ENCODE peak calls at places on chromosome 1, in six cellular contexts. One of them, this sample, is unnamed.

GRCh38 chr1:58874757-58875755 is 91.2 kb upstream of the JUN start:
- DNase-seq in heart left ventricle: no peak
- DNase-seq in kidney: peak; percentile 81
- DNase-seq in PC-3: peak; percentile 27
- DNase-seq in upper lobe of left lung: no peak
- DNase-seq in fibroblast of lung: peak; percentile 67
- DNase-seq in this sample: no peak

GRCh38 chr1:247118946-247119446 is 14.8 kb upstream of the ZNF669 start:
- DNase-seq in heart left ventricle: no peak
- DNase-seq in kidney: no peak
- DNase-seq in PC-3: peak; percentile 45
- DNase-seq in upper lobe of left lung: no peak
- DNase-seq in fibroblast of lung: peak; percentile 21
- DNase-seq in this sample: no peak

GRCh38 chr1:11957891-11958290 is 22.4 kb upstream of the MFN2 start:
- DNase-seq in heart left ventricle: no peak
- DNase-seq in kidney: no peak
- DNase-seq in PC-3: no peak
- DNase-seq in upper lobe of left lung: no peak
- DNase-seq in fibroblast of lung: no peak
- DNase-seq in this sample: no peak

GRCh38 chr1:183711691-183712401 is 58.7 kb upstream of the APOBEC4 start:
- DNase-seq in heart left ventricle: peak; percentile 43
- DNase-seq in kidney: no peak
- DNase-seq in PC-3: no peak
- DNase-seq in upper lobe of left lung: no peak
- DNase-seq in fibroblast of lung: peak; percentile 14
- DNase-seq in this sample: no peak

GRCh38 chr1:226526801-226527595 is 21.6 kb upstream of the STUM start:
- DNase-seq in heart left ventricle: peak; percentile 36
- DNase-seq in kidney: no peak
- DNase-seq in PC-3: peak; percentile 65
- DNase-seq in upper lobe of left lung: peak; percentile 38
- DNase-seq in fibroblast of lung: peak; percentile 21
- DNase-seq in this sample: no peak

GRCh38 chr1:40944326-40944725 is 35.2 kb upstream of the CTPS1 start:
- DNase-seq in heart left ventricle: no peak
- DNase-seq in kidney: no peak
- DNase-seq in PC-3: peak; percentile 64
- DNase-seq in upper lobe of left lung: no peak
- DNase-seq in fibroblast of lung: peak; percentile 94
- DNase-seq in this sample: no peak

GRCh38 chr1:212285685-212286436 is 651 bp downstream of the PPP2R5A start:
- DNase-seq in heart left ventricle: peak; percentile 68
- DNase-seq in kidney: peak; percentile 91
- DNase-seq in PC-3: peak; percentile 68
- DNase-seq in upper lobe of left lung: peak; percentile 93
- DNase-seq in fibroblast of lung: peak; percentile 38
- DNase-seq in this sample: peak; percentile 63

GRCh38 chr1:41474490-41475271 is 9.8 kb downstream of the EDN2 start:
- DNase-seq in heart left ventricle: no peak
- DNase-seq in kidney: peak; percentile 86
- DNase-seq in PC-3: no peak
- DNase-seq in upper lobe of left lung: peak; percentile 85
- DNase-seq in fibroblast of lung: no peak
- DNase-seq in this sample: no peak

GRCh38 chr1:98929456-98929855 is 75.2 kb downstream of the PLPPR5 start:
- DNase-seq in heart left ventricle: no peak
- DNase-seq in kidney: no peak
- DNase-seq in PC-3: no peak
- DNase-seq in upper lobe of left lung: no peak
- DNase-seq in fibroblast of lung: no peak
- DNase-seq in this sample: no peak

GRCh38 chr1:232127190-232127589 is 500.6 kb downstream of the DISC1 start:
- DNase-seq in heart left ventricle: no peak
- DNase-seq in kidney: no peak
- DNase-seq in PC-3: peak; percentile 94
- DNase-seq in upper lobe of left lung: no peak
- DNase-seq in fibroblast of lung: peak; percentile 72
- DNase-seq in this sample: no peak

GRCh38 chr1:18373882-18374493 is 106.7 kb upstream of the KLHDC7A start:
- DNase-seq in heart left ventricle: no peak
- DNase-seq in kidney: no peak
- DNase-seq in PC-3: no peak
- DNase-seq in upper lobe of left lung: peak; percentile 36
- DNase-seq in fibroblast of lung: no peak
- DNase-seq in this sample: no peak

GRCh38 chr1:36097693-36098585 is 9.2 kb downstream of the ADPRS start:
- DNase-seq in heart left ventricle: no peak
- DNase-seq in kidney: no peak
- DNase-seq in PC-3: no peak
- DNase-seq in upper lobe of left lung: peak; percentile 73
- DNase-seq in fibroblast of lung: no peak
- DNase-seq in this sample: no peak

GRCh38 chr1:24642481-24643361 is at the start of gene SRRM1:
- DNase-seq in heart left ventricle: peak; percentile 100
- DNase-seq in kidney: peak; percentile 100
- DNase-seq in PC-3: peak; percentile 99
- DNase-seq in upper lobe of left lung: peak; percentile 100
- DNase-seq in fibroblast of lung: peak; percentile 100
- DNase-seq in this sample: peak; percentile 100
- TF ChIP-seq CTCF in heart left ventricle: no peak
- TF ChIP-seq CTCF in kidney: peak; percentile 10
- TF ChIP-seq CTCF in PC-3: no peak
- TF ChIP-seq CTCF in upper lobe of left lung: peak; percentile 43
- TF ChIP-seq CTCF in fibroblast of lung: no peak
- TF ChIP-seq CTCF in this sample: no peak

DNA sequence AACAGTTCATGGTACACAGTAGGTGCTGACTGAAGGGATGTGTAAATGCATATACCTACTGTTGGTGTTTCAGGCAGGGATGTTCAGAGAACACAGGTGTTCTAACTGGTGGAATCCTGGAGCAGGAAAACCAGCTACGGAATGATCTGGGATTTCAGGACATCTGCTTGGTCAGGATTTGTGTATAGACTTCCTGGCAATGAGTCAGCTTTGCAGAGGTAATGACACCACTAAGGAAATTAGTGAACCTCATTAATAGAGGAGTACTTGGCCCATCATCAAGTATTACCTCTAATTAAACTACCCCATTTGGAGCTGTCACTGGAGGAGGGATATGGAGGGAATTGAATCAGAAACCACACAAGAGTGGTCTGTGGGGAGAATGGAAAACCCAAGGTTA is 7.3 kb downstream of the MRPL37 start:
- DNase-seq in heart left ventricle: no peak
- DNase-seq in kidney: no peak
- DNase-seq in PC-3: no peak
- DNase-seq in upper lobe of left lung: no peak
- DNase-seq in fibroblast of lung: no peak
- DNase-seq in this sample: no peak
- H3K27ac ChIP-seq in heart left ventricle: no peak overlapping the region
- H3K27ac ChIP-seq in kidney: no peak overlapping the region
- H3K27ac ChIP-seq in PC-3: no peak overlapping the region
- H3K27ac ChIP-seq in upper lobe of left lung: no peak overlapping the region
- H3K27ac ChIP-seq in fibroblast of lung: no peak overlapping the region
- H3K27ac ChIP-seq in this sample: no peak overlapping the region

DNA sequence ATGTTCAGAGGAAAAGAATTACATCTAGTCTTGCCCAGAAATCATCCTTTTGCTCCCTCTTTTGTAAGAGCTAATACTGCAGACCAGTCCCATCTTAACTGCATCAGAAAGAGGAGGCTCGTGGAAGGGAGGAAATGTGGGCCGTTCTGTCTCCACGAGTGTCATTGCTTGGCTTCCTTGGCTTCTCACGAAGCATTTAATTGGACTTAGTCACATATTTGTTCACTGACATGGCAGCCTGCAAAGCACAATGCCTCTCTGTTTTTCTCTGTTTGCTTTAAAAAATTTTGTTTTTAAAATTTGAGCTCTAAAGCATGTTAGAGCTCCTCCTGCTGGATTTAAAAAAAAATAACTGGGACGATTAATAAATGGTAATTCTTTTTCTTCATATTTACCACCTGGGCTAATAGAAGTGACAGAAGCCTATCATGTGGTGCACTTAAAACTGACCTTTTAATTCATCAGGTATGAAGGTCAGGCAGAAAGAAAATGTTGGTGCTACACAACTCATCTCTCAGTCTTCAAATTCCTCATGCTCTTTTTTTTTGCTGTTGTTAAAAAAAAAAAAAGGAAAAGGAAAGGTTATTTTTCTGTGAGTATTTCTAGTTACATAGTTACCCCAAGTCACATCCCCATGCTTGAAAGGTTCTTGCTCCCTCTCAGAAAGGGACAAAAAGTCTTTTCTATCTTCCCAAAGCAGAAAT is 21.0 kb upstream of the C1orf105 start:
- DNase-seq in heart left ventricle: peak; percentile 44
- DNase-seq in kidney: no peak
- DNase-seq in PC-3: peak; percentile 100
- DNase-seq in upper lobe of left lung: no peak
- DNase-seq in fibroblast of lung: peak; percentile 87
- DNase-seq in this sample: no peak
- TF ChIP-seq CTCF in heart left ventricle: peak; percentile 68
- TF ChIP-seq CTCF in kidney: peak; percentile 57
- TF ChIP-seq CTCF in PC-3: peak; percentile 99
- TF ChIP-seq CTCF in upper lobe of left lung: peak; percentile 67
- TF ChIP-seq CTCF in fibroblast of lung: peak; percentile 27
- TF ChIP-seq CTCF in this sample: peak; percentile 87

DNA sequence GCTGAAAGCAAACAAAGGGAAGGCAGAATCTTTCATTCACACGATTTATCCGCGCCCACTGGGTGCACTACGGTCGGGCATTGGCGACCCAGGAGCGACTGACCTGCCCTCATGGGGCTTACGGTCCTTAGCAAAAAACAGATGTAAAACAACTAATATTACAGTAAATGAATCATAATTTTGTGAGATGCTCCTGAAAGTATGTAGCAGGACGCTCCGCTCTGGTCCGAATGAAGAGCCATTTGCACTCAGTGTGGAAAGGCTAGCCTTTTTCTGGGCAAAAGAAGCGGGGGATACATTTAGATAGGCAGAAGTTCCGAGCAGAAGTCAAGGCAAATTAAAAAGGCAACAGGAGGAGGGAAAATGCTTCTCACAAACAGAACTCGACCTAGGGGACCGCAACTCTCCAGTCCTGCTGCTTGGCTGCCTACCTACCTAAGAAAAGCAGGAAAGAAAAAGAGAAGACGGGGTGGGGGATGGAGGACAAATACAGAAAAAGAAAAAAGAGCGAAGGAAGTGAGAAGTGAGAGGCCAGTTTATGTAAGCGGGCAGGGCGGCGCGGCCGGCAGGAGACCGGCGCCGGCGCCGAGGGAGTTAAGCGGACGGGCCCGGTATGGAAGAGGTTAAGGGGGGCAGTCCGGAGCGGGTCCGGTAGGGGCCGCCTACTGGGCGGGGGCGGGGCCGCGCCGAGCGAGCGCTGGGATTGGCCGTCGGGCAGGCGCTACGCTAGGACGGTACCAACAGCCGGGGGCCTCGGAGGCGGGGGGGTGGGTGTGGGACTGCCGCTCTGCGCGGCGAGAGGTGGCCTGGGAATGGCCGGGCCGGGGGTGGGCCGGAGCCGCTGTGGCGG is at the start of gene FAM20B:
- DNase-seq in heart left ventricle: peak; percentile 96
- DNase-seq in kidney: peak; percentile 98
- DNase-seq in PC-3: peak; percentile 85
- DNase-seq in upper lobe of left lung: peak; percentile 100
- DNase-seq in fibroblast of lung: peak; percentile 91
- DNase-seq in this sample: peak; percentile 81
- H3K27ac ChIP-seq in heart left ventricle: peak within 1 kb of the TSS; percentile 95
- H3K27ac ChIP-seq in kidney: peak within 1 kb of the TSS; percentile 86
- H3K27ac ChIP-seq in PC-3: peak within 1 kb of the TSS; percentile 84
- H3K27ac ChIP-seq in upper lobe of left lung: peak within 1 kb of the TSS; percentile 99
- H3K27ac ChIP-seq in fibroblast of lung: peak within 1 kb of the TSS; percentile 78
- H3K27ac ChIP-seq in this sample: peak within 1 kb of the TSS; percentile 51

DNA sequence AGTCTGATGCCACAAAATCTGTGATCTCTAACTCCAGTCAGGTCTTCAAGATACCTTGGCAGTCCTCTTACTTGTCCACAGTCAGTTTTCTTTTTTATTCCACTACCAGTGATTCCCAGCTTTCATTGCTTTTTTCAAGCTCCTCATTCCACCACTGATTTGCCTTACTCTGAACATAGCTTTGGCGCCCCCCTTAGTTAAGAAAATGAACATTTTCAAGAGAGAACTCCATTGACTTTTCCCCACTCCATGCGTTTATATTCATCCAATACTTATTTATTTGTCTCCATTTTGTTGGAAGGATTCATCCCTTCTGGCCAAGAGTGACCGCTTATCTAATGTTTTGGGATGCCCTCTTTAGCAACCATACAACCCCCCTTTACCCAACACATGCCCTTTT is 33.9 kb upstream of the IPO9 start:
- DNase-seq in heart left ventricle: no peak
- DNase-seq in kidney: no peak
- DNase-seq in PC-3: peak; percentile 36
- DNase-seq in upper lobe of left lung: no peak
- DNase-seq in fibroblast of lung: peak; percentile 61
- DNase-seq in this sample: no peak
- TF ChIP-seq CTCF in heart left ventricle: peak; percentile 37
- TF ChIP-seq CTCF in kidney: peak; percentile 4
- TF ChIP-seq CTCF in PC-3: peak; percentile 61
- TF ChIP-seq CTCF in upper lobe of left lung: peak; percentile 12
- TF ChIP-seq CTCF in fibroblast of lung: peak; percentile 34
- TF ChIP-seq CTCF in this sample: no peak